ENCODE peak calls at places on chromosomes 5 and 9, in eight cellular contexts. X is activated T-helper 1 cell treated with Interleukin-2 at 50 U/mL for 16 hours; J is tibial nerve; R is PC-9; K is anterior cingulate cortex; Q is T follicular helper cell; B is stimulated activated CD4-positive, alpha-beta T cell treated with anti-CD3 and anti-CD28 coated beads, Interleukin-2, amount 100 ng/mL, for 48 hours; C is fibroblast of lung. I is an unnamed sample.
A peak's percentile ranks its signal among the peaks of the same experiment; 100 is the strongest.

GRCh38 chr5:180399931-180400330 is 46.8 kb upstream of the GFPT2 start:
- DNase-seq in X (no peak), J (no peak), R (no peak), K (no peak), Q (no peak), B (no peak), C (no peak), I (no peak)

GRCh38 chr9:32590898-32591297 is 17.9 kb upstream of the NDUFB6 start:
- DNase-seq in X (no peak), J (no peak), R (peak; percentile 3), K (no peak), Q (no peak), B (no peak), C (peak; percentile 54), I (no peak)

GRCh38 chr9:9973062-9973461 is 639.7 kb downstream of the PTPRD start:
- DNase-seq in X (no peak), J (no peak), R (no peak), K (no peak), Q (no peak), B (no peak), C (no peak), I (no peak)

GRCh38 chr9:100511205-100511604 is 38.3 kb downstream of the TMEFF1 start:
- DNase-seq in X (no peak), J (no peak), R (no peak), K (no peak), Q (no peak), B (no peak), C (no peak), I (no peak)

GRCh38 chr9:117744390-117744789 is 40.2 kb downstream of the TLR4 start:
- DNase-seq in X (no peak), J (no peak), R (no peak), K (no peak), Q (no peak), B (no peak), C (no peak), I (no peak)

GRCh38 chr9:9790216-9790872 is 822.5 kb downstream of the PTPRD start:
- DNase-seq in X (no peak), J (no peak), R (peak; percentile 0), K (no peak), Q (no peak), B (no peak), C (peak; percentile 2), I (no peak)

GRCh38 chr5:98905857-98906688 is 22.7 kb downstream of the CHD1 start:
- DNase-seq in X (no peak), J (no peak), R (no peak), K (no peak), Q (no peak), B (no peak), C (peak; percentile 38), I (no peak)

GRCh38 chr9:116279230-116279629 is 125.6 kb downstream of the PAPPA start:
- DNase-seq in X (no peak), J (no peak), R (no peak), K (no peak), Q (no peak), B (no peak), C (peak; percentile 77), I (no peak)

GRCh38 chr9:78003730-78004129 is 27.9 kb downstream of the GNAQ start:
- DNase-seq in X (no peak), J (no peak), R (no peak), K (no peak), Q (no peak), B (no peak), C (no peak), I (no peak)

GRCh38 chr5:32173394-32174010 is 617 bp downstream of the GOLPH3 start:
- DNase-seq in X (peak; percentile 29), J (peak; percentile 58), R (peak; percentile 80), K (peak; percentile 40), Q (peak; percentile 5), B (peak; percentile 24), C (peak; percentile 9), I (peak; percentile 39)

GRCh38 chr9:85420750-85421149 is 321.0 kb downstream of the AGTPBP1 start:
- DNase-seq in X (no peak), J (no peak), R (no peak), K (no peak), Q (no peak), B (no peak), C (peak; percentile 45), I (no peak)

GRCh38 chr9:78004478-78005229 is 27.0 kb downstream of the GNAQ start:
- DNase-seq in X (no peak), J (no peak), R (no peak), K (no peak), Q (no peak), B (no peak), C (no peak), I (no peak)

GRCh38 chr9:88979021-88979420 is 12.2 kb upstream of the S1PR3 start:
- DNase-seq in X (no peak), J (no peak), R (no peak), K (no peak), Q (no peak), B (no peak), C (no peak), I (no peak)

GRCh38 chr5:127313847-127314473 is 23.4 kb downstream of the MEGF10 start:
- DNase-seq in X (peak; percentile 39), J (peak; percentile 50), R (peak; percentile 43), K (no peak), Q (peak; percentile 45), B (peak; percentile 68), C (peak; percentile 17), I (peak; percentile 53)

GRCh38 chr9:106964822-106965525 is 102.0 kb downstream of the ZNF462 start:
- DNase-seq in X (no peak), J (no peak), R (no peak), K (no peak), Q (no peak), B (no peak), C (no peak), I (no peak)

GRCh38 chr9:129888085-129888808 is 53.0 kb downstream of the USP20 start:
- DNase-seq in X (peak; percentile 89), J (no peak), R (peak; percentile 79), K (no peak), Q (peak; percentile 79), B (peak; percentile 82), C (no peak), I (peak; percentile 43)

GRCh38 chr5:32057157-32058096 is 116.7 kb downstream of the GOLPH3 start:
- DNase-seq in X (no peak), J (no peak), R (no peak), K (no peak), Q (no peak), B (no peak), C (no peak), I (no peak)

GRCh38 chr9:89532478-89532877 is 34.6 kb upstream of the SEMA4D start:
- DNase-seq in X (no peak), J (no peak), R (no peak), K (no peak), Q (no peak), B (no peak), C (no peak), I (no peak)

GRCh38 chr9:18126776-18127175 is 347.2 kb upstream of the ADAMTSL1 start:
- DNase-seq in X (no peak), J (no peak), R (no peak), K (no peak), Q (no peak), B (no peak), C (no peak), I (no peak)

GRCh38 chr5:77981820-77982219 is 205.7 kb upstream of the TBCA start:
- DNase-seq in X (no peak), J (no peak), R (no peak), K (no peak), Q (no peak), B (no peak), C (no peak), I (no peak)

GRCh38 chr5:98108497-98108896 is 665.0 kb upstream of the RGMB start:
- DNase-seq in X (no peak), J (no peak), R (no peak), K (no peak), Q (no peak), B (no peak), C (peak; percentile 94), I (no peak)

GRCh38 chr5:109005611-109006010 is 257.9 kb downstream of the FER start:
- DNase-seq in X (no peak), J (no peak), R (no peak), K (no peak), Q (no peak), B (no peak), C (no peak), I (no peak)

GRCh38 chr9:35948901-35949318 is 9.0 kb downstream of the OR2S2 start:
- DNase-seq in X (no peak), J (no peak), R (peak; percentile 54), K (no peak), Q (no peak), B (no peak), C (no peak), I (no peak)

GRCh38 chr9:83706703-83707517 is 848 bp downstream of the UBQLN1 start:
- DNase-seq in X (peak; percentile 44), J (no peak), R (peak; percentile 34), K (peak; percentile 14), Q (peak; percentile 43), B (peak; percentile 53), C (peak; percentile 54), I (peak; percentile 44)

GRCh38 chr9:123322771-123323481 is 33.1 kb upstream of the CRB2 start:
- DNase-seq in X (peak; percentile 33), J (no peak), R (no peak), K (no peak), Q (peak; percentile 39), B (peak; percentile 43), C (no peak), I (no peak)